ENCODE peak calls at places on chromosomes 7 and 10, in nine cellular contexts. F is HFF-Myc; V is CD8-positive, alpha-beta memory T cell; S is mucosa of descending colon; L is colonic mucosa; P is psoas muscle; X is coronary artery; J is fibroblast of lung; O is WERI-Rb-1. C is an unnamed sample.

GRCh38 chr10:14879055-14879800 is 562 bp downstream of the SUV39H2 start:
- DNase-seq in X (no peak), L (peak), P (no peak), J (peak), O (no peak), F (no peak), S (peak), V (peak), C (no peak)

GRCh38 chr7:22417841-22418240 is 60.9 kb upstream of the RAPGEF5 start:
- DNase-seq in S (no peak), F (no peak), L (no peak), P (no peak), V (no peak), J (no peak), X (no peak), O (no peak), C (no peak)

GRCh38 chr10:78316451-78316931 is 282.8 kb downstream of the RPS24 start:
- DNase-seq in X (peak), F (peak), O (no peak), J (peak), V (no peak), L (peak), P (no peak), S (no peak), C (no peak)

GRCh38 chr10:29317027-29317420 is 28.2 kb downstream of the LYZL1 start:
- DNase-seq in X (no peak), S (no peak), F (no peak), L (no peak), O (no peak), V (no peak), P (no peak), J (peak), C (no peak)

GRCh38 chr10:113362645-113363091 is 190.2 kb upstream of the HABP2 start:
- DNase-seq in V (no peak), J (no peak), L (peak), X (no peak), P (no peak), O (no peak), S (no peak), F (no peak), C (no peak)

GRCh38 chr7:149776305-149776704 is 2.9 kb upstream of the ZNF467 start:
- DNase-seq in V (no peak), J (no peak), S (peak), P (peak), L (peak), X (no peak), F (no peak), O (no peak), C (no peak)

GRCh38 chr7:55552320-55553086 is 19.8 kb downstream of the VOPP1 start:
- DNase-seq in S (peak), L (peak), F (no peak), P (peak), J (peak), X (no peak), V (no peak), O (no peak), C (no peak)

GRCh38 chr10:26557641-26558014 is 119.5 kb downstream of the APBB1IP start:
- DNase-seq in F (no peak), V (no peak), L (no peak), X (no peak), J (no peak), P (no peak), S (no peak), O (no peak), C (no peak)

GRCh38 chr10:58384095-58384494 is 1.1 kb upstream of the TFAM start:
- DNase-seq in V (peak), O (no peak), F (no peak), J (no peak), P (no peak), L (no peak), S (no peak), X (no peak), C (no peak)

GRCh38 chr10:78997635-78998618 is 70.8 kb upstream of the ZMIZ1 start:
- DNase-seq in P (no peak), X (no peak), S (no peak), F (no peak), V (no peak), O (no peak), L (no peak), J (no peak), C (no peak)

GRCh38 chr7:27547401-27547800 is 115.3 kb downstream of the HIBADH start:
- DNase-seq in X (no peak), J (no peak), L (no peak), P (no peak), S (no peak), O (no peak), F (no peak), V (no peak), C (peak)

GRCh38 chr7:127392182-127392565 is 334 bp downstream of the ZNF800 start:
- DNase-seq in J (peak), X (peak), O (peak), V (no peak), F (no peak), S (peak), P (peak), L (peak), C (no peak)

GRCh38 chr7:115838829-115839228 is 191.7 kb downstream of the TFEC start:
- DNase-seq in X (no peak), O (no peak), S (no peak), P (no peak), L (no peak), J (peak), V (no peak), F (no peak), C (no peak)

GRCh38 chr10:47196691-47197090 is 103.3 kb upstream of the GDF10 start:
- DNase-seq in O (no peak), J (no peak), S (no peak), F (no peak), P (no peak), L (no peak), X (no peak), V (no peak), C (no peak)

GRCh38 chr7:36863901-36864701 is 139.8 kb upstream of the AOAH start:
- DNase-seq in V (no peak), O (peak), J (no peak), S (no peak), X (no peak), L (no peak), F (no peak), P (no peak), C (no peak)

DNA sequence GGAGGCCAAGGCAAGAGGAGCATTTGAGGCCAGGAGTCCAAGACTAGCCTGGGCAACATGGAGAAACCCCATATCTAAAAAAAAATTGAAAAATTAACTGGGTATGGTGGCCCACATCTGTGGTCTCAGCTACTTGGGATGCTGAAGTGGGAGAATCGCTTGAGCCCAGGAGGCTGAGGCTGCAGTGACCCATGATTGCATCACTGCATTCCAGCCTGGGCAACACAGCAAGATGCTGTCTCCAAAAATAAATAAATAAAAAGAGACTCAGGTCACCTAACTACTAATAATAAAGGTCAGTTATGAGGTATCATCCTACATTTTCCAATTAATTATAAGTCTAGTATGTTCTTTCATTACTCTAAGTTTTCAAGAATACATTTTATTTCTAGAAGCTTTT is 20.6 kb downstream of the CABCOCO1 start:
- DNase-seq in J (no peak), L (no peak), S (no peak), X (no peak), V (no peak), F (no peak), O (no peak), P (no peak), C (no peak)
- H3K4me3 ChIP-seq in J (no peak), L (no peak), S (no peak), X (no peak), V (no peak), F (no peak), O (no peak), P (no peak), C (no peak)

GRCh38 chr10:46091080-46091833 is 45.2 kb upstream of the MSMB start:
- DNase-seq in J (no peak), X (peak), P (no peak), S (no peak), L (no peak), O (no peak), V (peak), F (no peak), C (no peak)

GRCh38 chr10:46094197-46094500 is 48.1 kb upstream of the MSMB start:
- DNase-seq in F (no peak), S (no peak), J (no peak), O (no peak), L (no peak), V (no peak), P (no peak), X (peak), C (no peak)

GRCh38 chr10:46090258-46090812 is 44.3 kb upstream of the MSMB start:
- DNase-seq in J (no peak), P (no peak), V (no peak), S (no peak), L (no peak), X (peak), F (no peak), O (no peak), C (no peak)

GRCh38 chr10:46092523-46093195 is 46.6 kb upstream of the MSMB start:
- DNase-seq in F (no peak), O (no peak), V (peak), L (no peak), X (peak), S (no peak), J (no peak), P (no peak), C (no peak)

DNA sequence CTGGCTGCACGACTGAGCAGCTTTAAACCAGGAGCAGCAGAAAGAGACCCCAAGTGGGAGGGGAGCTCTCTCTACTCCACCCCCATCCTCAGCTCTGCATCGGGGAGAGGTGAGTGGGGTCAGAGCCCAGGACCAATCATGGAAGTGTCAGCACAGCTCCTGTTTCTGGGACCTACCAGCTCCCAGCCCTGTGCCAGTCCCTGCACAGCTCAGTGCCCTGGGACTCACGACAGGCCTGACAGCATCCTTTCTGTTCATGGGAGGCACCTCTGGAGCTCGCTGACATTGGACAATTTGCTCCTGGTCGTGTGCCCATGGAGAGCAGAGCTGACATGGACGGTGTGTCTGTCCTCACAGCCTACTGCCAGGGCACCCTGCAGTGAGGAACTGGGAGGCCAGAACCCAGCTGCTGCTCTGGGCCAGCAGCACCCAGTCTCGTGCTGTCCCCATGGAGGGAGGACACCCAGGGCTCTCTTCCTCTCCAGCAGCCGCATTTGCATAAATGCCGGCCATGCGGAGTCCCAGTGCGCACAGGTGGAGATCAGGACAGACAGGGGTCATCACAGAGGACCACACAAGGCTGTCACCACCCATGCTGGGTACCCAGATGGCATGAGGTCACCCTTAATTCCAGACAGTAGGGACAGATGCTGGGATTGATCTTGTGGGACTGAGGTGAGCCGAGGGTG is 45.9 kb upstream of the MSMB start:
- DNase-seq in S (no peak), X (peak), J (no peak), F (no peak), L (no peak), O (peak), V (no peak), P (no peak), C (no peak)
- H3K4me3 ChIP-seq in S (no peak), X (no peak), J (no peak), F (no peak), L (no peak), O (no peak), V (no peak), P (no peak), C (no peak)

GRCh38 chr10:62457196-62457595 is 83.0 kb downstream of the ZNF365 start:
- DNase-seq in J (no peak), O (no peak), F (no peak), V (no peak), S (no peak), X (no peak), L (no peak), P (no peak), C (no peak)

GRCh38 chr10:62459072-62459471 is 84.9 kb downstream of the ZNF365 start:
- DNase-seq in J (peak), O (no peak), L (no peak), V (no peak), F (peak), P (no peak), X (no peak), S (no peak), C (no peak)

GRCh38 chr10:62457598-62457997 is 83.4 kb downstream of the ZNF365 start:
- DNase-seq in V (no peak), F (no peak), X (no peak), J (no peak), P (no peak), S (no peak), L (no peak), O (no peak), C (no peak)

GRCh38 chr10:62454696-62455451 is 80.7 kb downstream of the ZNF365 start:
- DNase-seq in F (peak), J (peak), P (peak), X (no peak), O (no peak), V (no peak), S (no peak), L (no peak), C (peak)

DNA sequence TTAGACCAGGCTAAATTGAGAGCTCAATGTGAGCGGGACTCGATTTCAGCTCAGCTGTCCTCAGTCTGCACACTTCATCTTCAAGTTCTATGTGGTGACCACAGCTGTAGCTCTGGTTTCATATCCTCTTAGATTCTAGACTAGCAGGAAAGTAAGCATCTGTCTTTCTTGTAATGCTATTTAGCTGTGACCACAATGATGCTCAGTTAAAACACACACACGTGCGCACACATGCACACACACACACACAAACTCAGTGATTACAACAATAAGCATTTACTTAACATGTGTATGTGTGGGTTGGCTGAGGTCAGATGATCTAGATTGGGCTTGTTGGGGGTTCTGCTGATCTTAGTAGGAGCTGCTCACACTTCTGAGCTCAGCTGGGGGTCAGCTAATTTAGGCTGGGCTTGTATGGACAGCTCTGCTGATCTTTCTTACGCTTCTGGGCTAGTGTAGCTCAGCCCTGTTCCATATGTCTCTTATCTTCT is 82.5 kb downstream of the ZNF365 start:
- DNase-seq in F (peak), J (no peak), V (no peak), O (no peak), L (no peak), S (no peak), P (no peak), X (no peak), C (no peak)
- H3K4me3 ChIP-seq in F (no peak), J (no peak), V (no peak), O (no peak), L (no peak), S (no peak), P (no peak), X (no peak), C (no peak)

GRCh38 chr7:92729751-92730150 is 106.6 kb downstream of the CDK6 start:
- DNase-seq in V (no peak), S (no peak), J (no peak), P (no peak), F (no peak), L (no peak), X (no peak), O (no peak), C (no peak)

GRCh38 chr7:92731327-92732063 is 104.9 kb downstream of the CDK6 start:
- DNase-seq in L (no peak), J (peak), S (no peak), P (no peak), X (no peak), F (no peak), O (no peak), V (no peak), C (no peak)

GRCh38 chr7:92732451-92733036 is 103.8 kb downstream of the CDK6 start:
- DNase-seq in P (no peak), O (no peak), L (no peak), V (no peak), X (no peak), S (no peak), F (no peak), J (no peak), C (no peak)

GRCh38 chr7:92729172-92729571 is 107.2 kb downstream of the CDK6 start:
- DNase-seq in P (no peak), O (no peak), J (peak), V (no peak), L (no peak), F (no peak), X (no peak), S (no peak), C (no peak)

GRCh38 chr7:92730808-92731207 is 105.6 kb downstream of the CDK6 start:
- DNase-seq in O (no peak), F (no peak), V (no peak), L (no peak), S (no peak), P (no peak), J (no peak), X (no peak), C (no peak)
- H3K4me3 ChIP-seq in O (no peak), F (no peak), V (no peak), L (no peak), S (no peak), P (no peak), J (no peak), X (no peak), C (no peak)

GRCh38 chr7:158016171-158017087 is 571.2 kb downstream of the PTPRN2 start:
- DNase-seq in S (no peak), X (peak), O (no peak), F (no peak), L (no peak), J (no peak), P (no peak), V (no peak), C (no peak)
- H3K4me3 ChIP-seq in S (no peak), X (peak), O (no peak), F (no peak), L (no peak), J (no peak), P (peak), V (no peak), C (no peak)

GRCh38 chr10:103452714-103453230 is 602 bp upstream of the CALHM2 start:
- DNase-seq in J (no peak), S (no peak), X (no peak), L (no peak), V (no peak), O (no peak), F (no peak), P (no peak), C (no peak)

GRCh38 chr10:103449208-103450144 is 2.7 kb downstream of the CALHM2 start:
- DNase-seq in O (no peak), P (no peak), V (no peak), J (no peak), L (no peak), F (no peak), S (peak), X (no peak), C (no peak)

GRCh38 chr10:103450201-103450695 is 1.9 kb downstream of the CALHM2 start:
- DNase-seq in X (no peak), L (no peak), J (no peak), P (no peak), S (no peak), V (no peak), O (no peak), F (no peak), C (no peak)

GRCh38 chr10:103451871-103452713 is at the start of gene CALHM2:
- DNase-seq in S (peak), J (peak), F (no peak), L (peak), P (peak), V (peak), O (no peak), X (peak), C (no peak)

DNA sequence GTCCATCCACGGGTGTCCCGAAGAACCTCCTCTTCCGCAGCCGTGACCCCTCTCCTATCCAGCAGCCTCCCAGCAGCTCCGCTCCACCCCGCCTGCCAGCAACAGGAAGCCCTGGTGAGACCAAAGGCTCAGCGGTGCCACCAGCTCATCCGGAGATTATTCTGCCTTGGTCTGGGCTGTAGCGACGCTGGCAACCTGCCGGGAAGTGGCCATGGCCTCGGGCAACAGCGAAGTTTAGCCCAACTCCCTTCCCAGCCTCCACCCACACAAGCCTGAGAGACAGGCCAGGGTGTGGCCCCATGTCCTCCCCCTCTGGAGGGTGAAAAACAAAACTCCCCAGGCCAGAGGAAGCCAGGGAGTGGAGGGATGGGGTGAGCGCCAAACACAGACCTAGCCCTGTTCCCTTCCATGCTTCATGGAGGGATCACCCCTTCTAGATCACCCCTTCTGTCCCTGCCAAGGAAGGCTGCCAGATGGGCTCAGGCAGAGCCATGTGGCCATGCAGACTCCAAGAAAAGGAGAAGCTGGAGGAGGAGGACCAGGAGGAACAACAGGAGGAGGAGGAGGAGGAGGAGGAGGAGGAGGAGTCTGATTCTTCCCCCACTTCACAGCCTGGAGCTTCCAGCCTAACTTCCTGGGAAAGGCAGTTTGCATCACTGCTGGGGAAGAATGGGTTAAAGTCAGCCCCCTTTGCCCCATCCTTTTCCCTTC is 924 bp downstream of the CALHM2 start:
- DNase-seq in X (peak), P (peak), V (peak), F (peak), S (peak), L (peak), J (peak), O (no peak), C (no peak)
- H3K4me3 ChIP-seq in X (peak), P (peak), V (peak), F (peak), S (peak), L (peak), J (peak), O (no peak), C (peak)